ENCODE peak calls at places on chromosomes 11 and 22, in eight cellular contexts. V is NCI-H2081, M is nucleus accumbens, A is osteocyte, Y is HEK293T, B is HT1080, D is H4, N is GM04504. W is an unnamed sample.

GRCh38 chr22:49052023-49052538 is 775.6 kb downstream of the BRD1 start:
- DNase-seq in Y (no peak), M (no peak), A (no peak), B (no peak), N (no peak), D (no peak), V (no peak), W (peak)

GRCh38 chr22:31044262-31044861 is 36.8 kb upstream of the SMTN start:
- DNase-seq in Y (no peak), N (peak), A (no peak), V (no peak), M (no peak), D (no peak), B (no peak), W (no peak)

GRCh38 chr11:95794086-95794485 is 3.8 kb downstream of the CEP57 start:
- DNase-seq in B (no peak), V (no peak), D (no peak), M (no peak), A (no peak), Y (no peak), N (no peak), W (no peak)

GRCh38 chr22:24512043-24512442 is 16.9 kb downstream of the UPB1 start:
- DNase-seq in V (no peak), Y (no peak), D (no peak), N (no peak), A (no peak), B (no peak), M (no peak), W (no peak)

GRCh38 chr11:93591247-93591898 is 48.2 kb upstream of the SMCO4 start:
- DNase-seq in Y (no peak), M (no peak), A (no peak), N (no peak), B (peak), D (peak), V (no peak), W (no peak)

GRCh38 chr11:75714211-75714610 is 3.4 kb upstream of the MOGAT2 start:
- DNase-seq in A (no peak), D (no peak), M (no peak), Y (no peak), N (no peak), V (no peak), B (no peak), W (no peak)

GRCh38 chr11:40987895-40988435 is 471.5 kb downstream of the LRRC4C start:
- DNase-seq in Y (no peak), B (no peak), V (no peak), D (no peak), A (no peak), M (peak), N (no peak), W (no peak)

GRCh38 chr11:62146476-62147200 is 22.8 kb downstream of the INCENP start:
- DNase-seq in N (no peak), Y (no peak), M (no peak), A (peak), D (no peak), B (no peak), V (no peak), W (no peak)

GRCh38 chr11:62069374-62069773 is 54.4 kb upstream of the INCENP start:
- DNase-seq in Y (no peak), A (no peak), M (no peak), B (no peak), V (no peak), N (no peak), D (no peak), W (no peak)

GRCh38 chr22:44963832-44964721 is 45.7 kb downstream of the PHF21B start:
- DNase-seq in N (no peak), M (no peak), A (no peak), Y (no peak), D (no peak), B (no peak), V (no peak), W (no peak)

GRCh38 chr11:76793834-76794291 is 10.7 kb downstream of the TSKU start:
- DNase-seq in D (no peak), B (no peak), V (no peak), M (no peak), N (no peak), Y (no peak), A (peak), W (no peak)

GRCh38 chr11:97557399-97557798 is 1167.6 kb downstream of the JRKL start:
- DNase-seq in D (peak), B (no peak), V (no peak), Y (no peak), N (no peak), M (no peak), A (no peak), W (no peak)

GRCh38 chr11:119169272-119169719 is 771 bp downstream of the NLRX1 start:
- DNase-seq in B (peak), Y (peak), V (no peak), D (no peak), A (no peak), N (peak), M (no peak), W (peak)

GRCh38 chr11:59078435-59078834 is 7.7 kb upstream of the GLYATL1B start:
- DNase-seq in D (no peak), Y (no peak), A (no peak), N (no peak), B (no peak), V (no peak), M (no peak), W (no peak)

GRCh38 chr11:2194877-2195755 is 23.5 kb upstream of the TH start:
- DNase-seq in D (peak), B (no peak), N (no peak), M (no peak), V (peak), Y (peak), A (no peak), W (peak)

GRCh38 chr11:88414981-88415391 is 77.5 kb upstream of the CTSC start:
- DNase-seq in V (peak), Y (no peak), N (no peak), A (no peak), M (no peak), D (peak), B (peak), W (peak)

GRCh38 chr11:46238967-46239800 is 38.3 kb upstream of the CREB3L1 start:
- DNase-seq in N (no peak), A (peak), D (peak), Y (peak), V (peak), M (peak), B (peak), W (peak)

W was measured in stimulated activated naive CD8-positive, alpha-beta T cell treated with anti-CD3 and anti-CD28 coated beads, Interleukin-15, Interleukin-2, amounts not matched to agents 100 U/mL and 50 U/mL, for 24 hours.